ENCODE peak calls at places on chromosomes 12 and 14, in eight cellular contexts. M is Peyer's patch; X is A549; S is BE2C; F is lower leg skin; G is psoas muscle; H is activated T-cell treated with anti-CD3 and anti-CD28 coated beads, Interleukin-2, amount 50 U/mL, for 72 hours; R is left lung. U is an unnamed sample.

GRCh38 chr12:111753144-111753881 is 13.4 kb upstream of the ALDH2 start:
- DNase-seq in M (no peak), X (peak; percentile 63), S (peak; percentile 86), F (no peak), G (peak; percentile 83), H (no peak), R (peak; percentile 90), U (no peak)

GRCh38 chr12:107379852-107380567 is 286.7 kb upstream of the CRY1 start:
- DNase-seq in M (no peak), X (peak; percentile 87), S (no peak), F (no peak), G (no peak), H (no peak), R (no peak), U (no peak)

GRCh38 chr12:80791863-80792262 is 75.2 kb downstream of the MYF5 start:
- DNase-seq in M (no peak), X (no peak), S (no peak), F (no peak), G (no peak), H (no peak), R (no peak), U (no peak)

GRCh38 chr14:63893701-63894458 is 41.1 kb downstream of the SYNE2 start:
- DNase-seq in M (no peak), X (peak; percentile 45), S (no peak), F (peak; percentile 50), G (peak; percentile 69), H (no peak), R (no peak), U (no peak)

GRCh38 chr12:110010853-110011835 is 11.9 kb downstream of the ANKRD13A start:
- DNase-seq in M (peak; percentile 70), X (no peak), S (no peak), F (no peak), G (no peak), H (no peak), R (no peak), U (peak; percentile 51)

GRCh38 chr14:22875748-22876319 is 4.3 kb downstream of the LRP10 start:
- DNase-seq in M (no peak), X (no peak), S (no peak), F (no peak), G (no peak), H (no peak), R (no peak), U (no peak)

GRCh38 chr12:27657296-27657695 is 39.0 kb upstream of the REP15 start:
- DNase-seq in M (no peak), X (no peak), S (no peak), F (no peak), G (no peak), H (no peak), R (no peak), U (no peak)

GRCh38 chr14:74575507-74575906 is 36.5 kb downstream of the LTBP2 start:
- DNase-seq in M (no peak), X (no peak), S (no peak), F (no peak), G (peak; percentile 31), H (no peak), R (no peak), U (no peak)

GRCh38 chr12:2624543-2625266 is 170.1 kb upstream of the FKBP4 start:
- DNase-seq in M (no peak), X (peak; percentile 55), S (peak; percentile 50), F (no peak), G (peak; percentile 13), H (peak; percentile 21), R (no peak), U (peak; percentile 51)

GRCh38 chr12:67592228-67593011 is 56.1 kb upstream of the DYRK2 start:
- DNase-seq in M (no peak), X (peak; percentile 7), S (no peak), F (no peak), G (no peak), H (no peak), R (no peak), U (no peak)

GRCh38 chr14:23114669-23115491 is 4.2 kb downstream of the CEBPE start:
- DNase-seq in M (no peak), X (peak; percentile 80), S (no peak), F (no peak), G (peak; percentile 66), H (no peak), R (no peak), U (no peak)

GRCh38 chr14:100733152-100733850 is 6.6 kb downstream of the DLK1 start:
- DNase-seq in M (no peak), X (no peak), S (no peak), F (no peak), G (no peak), H (no peak), R (no peak), U (no peak)

GRCh38 chr14:103185051-103186027 is 62.1 kb downstream of the TNFAIP2 start:
- DNase-seq in M (no peak), X (peak; percentile 54), S (no peak), F (no peak), G (no peak), H (no peak), R (no peak), U (no peak)

GRCh38 chr14:91373591-91374245 is 43.9 kb downstream of the CCDC88C start:
- DNase-seq in M (peak; percentile 53), X (no peak), S (peak; percentile 59), F (no peak), G (no peak), H (peak; percentile 72), R (no peak), U (peak; percentile 78)

GRCh38 chr12:116166306-116166705 is 111.2 kb downstream of the MED13L start:
- DNase-seq in M (no peak), X (no peak), S (no peak), F (no peak), G (no peak), H (no peak), R (no peak), U (no peak)

GRCh38 chr12:117792471-117792870 is 176.3 kb downstream of the KSR2 start:
- DNase-seq in M (no peak), X (peak; percentile 40), S (no peak), F (no peak), G (peak; percentile 77), H (no peak), R (no peak), U (no peak)

GRCh38 chr14:91402278-91403068 is 15.1 kb downstream of the CCDC88C start:
- DNase-seq in M (no peak), X (no peak), S (no peak), F (no peak), G (no peak), H (no peak), R (no peak), U (no peak)

GRCh38 chr12:1630081-1630826 is 1.2 kb downstream of the WNT5B start:
- DNase-seq in M (no peak), X (peak; percentile 58), S (peak; percentile 76), F (peak; percentile 40), G (peak; percentile 68), H (peak; percentile 39), R (peak; percentile 84), U (no peak)

GRCh38 chr14:100314724-100315123 is 8.4 kb upstream of the SLC25A47 start:
- DNase-seq in M (no peak), X (no peak), S (no peak), F (no peak), G (no peak), H (no peak), R (no peak), U (no peak)

GRCh38 chr12:5480953-5481300 is 49.0 kb downstream of the NTF3 start:
- DNase-seq in M (no peak), X (no peak), S (no peak), F (no peak), G (no peak), H (no peak), R (peak; percentile 64), U (no peak)

GRCh38 chr14:58808828-58809227 is 171.1 kb downstream of the DACT1 start:
- DNase-seq in M (no peak), X (peak; percentile 55), S (no peak), F (peak; percentile 46), G (no peak), H (no peak), R (no peak), U (no peak)

GRCh38 chr12:99121476-99121965 is 476.4 kb downstream of the APAF1 start:
- DNase-seq in M (no peak), X (no peak), S (no peak), F (no peak), G (no peak), H (no peak), R (no peak), U (no peak)

GRCh38 chr12:70784042-70784668 is 136.4 kb downstream of the PTPRR start:
- DNase-seq in M (no peak), X (no peak), S (no peak), F (no peak), G (no peak), H (no peak), R (peak; percentile 71), U (no peak)

GRCh38 chr14:101636081-101636560 is 74.8 kb downstream of the DIO3 start:
- DNase-seq in M (no peak), X (no peak), S (no peak), F (no peak), G (no peak), H (peak; percentile 62), R (no peak), U (peak; percentile 85)

GRCh38 chr12:117151195-117152031 is 38.9 kb downstream of the FBXO21 start:
- DNase-seq in M (peak; percentile 28), X (peak; percentile 94), S (peak; percentile 86), F (no peak), G (peak; percentile 79), H (peak; percentile 12), R (no peak), U (peak; percentile 31)

GRCh38 chr14:52873694-52874093 is 77.2 kb downstream of the FERMT2 start:
- DNase-seq in M (no peak), X (no peak), S (no peak), F (peak; percentile 57), G (peak; percentile 67), H (no peak), R (no peak), U (no peak)

GRCh38 chr12:27178251-27178650 is 65.8 kb upstream of the STK38L start:
- DNase-seq in M (no peak), X (no peak), S (no peak), F (no peak), G (no peak), H (no peak), R (no peak), U (no peak)

GRCh38 chr14:77761205-77761931 is 412 bp upstream of the SNW1 start:
- DNase-seq in M (no peak), X (peak; percentile 66), S (peak; percentile 47), F (peak; percentile 33), G (peak; percentile 64), H (no peak), R (no peak), U (no peak)

GRCh38 chr12:109541412-109541725 is 31.9 kb downstream of the MMAB start:
- DNase-seq in M (no peak), X (no peak), S (no peak), F (no peak), G (no peak), H (no peak), R (no peak), U (no peak)

GRCh38 chr14:90061849-90062794 is at the start of gene KCNK13:
- DNase-seq in M (no peak), X (peak; percentile 14), S (peak; percentile 43), F (no peak), G (no peak), H (peak; percentile 25), R (peak; percentile 82), U (peak; percentile 16)

GRCh38 chr12:57890191-57891120 is 43.9 kb upstream of the CTDSP2 start:
- DNase-seq in M (no peak), X (peak; percentile 73), S (no peak), F (no peak), G (no peak), H (no peak), R (no peak), U (no peak)

GRCh38 chr14:65910108-65910507 is 497.6 kb downstream of the FUT8 start:
- DNase-seq in M (no peak), X (peak; percentile 35), S (no peak), F (no peak), G (no peak), H (no peak), R (no peak), U (no peak)

GRCh38 chr12:56699020-56699661 is 11.1 kb upstream of the PTGES3 start:
- DNase-seq in M (no peak), X (no peak), S (no peak), F (no peak), G (no peak), H (no peak), R (no peak), U (no peak)

GRCh38 chr14:48350971-48351370 is 675.6 kb upstream of the MDGA2 start:
- DNase-seq in M (no peak), X (no peak), S (no peak), F (no peak), G (no peak), H (no peak), R (no peak), U (no peak)

U was measured in activated CD4-positive, alpha-beta memory T cell treated with anti-CD3 and anti-CD28 coated beads for 36 hours.